ENCODE peak calls at places on chromosomes 4 and X, in seven cellular contexts. D is Calu3, K is fibroblast of lung, C is right lobe of liver, I is GM23338, E is Peyer's patch, O is Caco-2. J is an unnamed sample.

GRCh38 chrX:13376857-13377441 is 57.1 kb upstream of the ATXN3L start:
- DNase-seq in C (no peak), D (no peak), I (no peak), K (peak), O (no peak), E (no peak), J (no peak)

GRCh38 chrX:140057001-140057411 is 91.7 kb upstream of the CXorf66 start:
- DNase-seq in I (peak), C (peak), D (peak), E (peak), K (peak), O (peak), J (peak)

GRCh38 chrX:154486396-154487207 is at the start of gene UBL4A:
- DNase-seq in D (peak), O (peak), K (peak), E (peak), I (peak), C (no peak), J (peak)

GRCh38 chr4:185945238-185945637 is 123.7 kb upstream of the TLR3 start:
- DNase-seq in E (no peak), I (no peak), C (no peak), K (no peak), O (no peak), D (no peak), J (no peak)

GRCh38 chr4:38805530-38806145 is 1.0 kb upstream of the TLR1 start:
- DNase-seq in K (peak), O (no peak), I (no peak), E (peak), C (no peak), D (no peak), J (peak)

GRCh38 chr4:100826067-100826466 is 308.2 kb upstream of the EMCN start:
- DNase-seq in I (no peak), E (no peak), C (no peak), K (no peak), D (no peak), O (no peak), J (no peak)

GRCh38 chrX:17768997-17769396 is 31.7 kb downstream of the SCML1 start:
- DNase-seq in I (no peak), O (no peak), E (no peak), K (no peak), C (no peak), D (no peak), J (no peak)

GRCh38 chr4:87375719-87376291 is 15.2 kb downstream of the HSD17B11 start:
- DNase-seq in E (peak), K (peak), D (no peak), O (peak), C (no peak), I (peak), J (peak)

GRCh38 chrX:38206036-38206435 is 14.6 kb downstream of the SRPX start:
- DNase-seq in C (no peak), I (no peak), E (no peak), O (no peak), K (peak), D (no peak), J (no peak)

GRCh38 chr4:1035510-1035909 is 24.1 kb downstream of the FGFRL1 start:
- DNase-seq in D (peak), C (no peak), K (peak), O (no peak), I (no peak), E (no peak), J (no peak)

GRCh38 chrX:133495464-133496391 is 80.4 kb upstream of the GPC4 start:
- DNase-seq in E (peak), O (no peak), I (peak), D (peak), K (peak), C (no peak), J (no peak)

GRCh38 chr4:25667931-25668557 is 12.4 kb downstream of the SLC34A2 start:
- DNase-seq in K (peak), O (peak), E (no peak), I (peak), D (no peak), C (no peak), J (no peak)

GRCh38 chr4:184163813-184164212 is 53.9 kb downstream of the ENPP6 start:
- DNase-seq in E (peak), O (peak), D (peak), I (peak), C (peak), K (peak), J (no peak)
- TF ChIP-seq CTCF in E (no peak), O (peak), D (peak), I (peak), C (peak), K (peak), J (peak)

DNA sequence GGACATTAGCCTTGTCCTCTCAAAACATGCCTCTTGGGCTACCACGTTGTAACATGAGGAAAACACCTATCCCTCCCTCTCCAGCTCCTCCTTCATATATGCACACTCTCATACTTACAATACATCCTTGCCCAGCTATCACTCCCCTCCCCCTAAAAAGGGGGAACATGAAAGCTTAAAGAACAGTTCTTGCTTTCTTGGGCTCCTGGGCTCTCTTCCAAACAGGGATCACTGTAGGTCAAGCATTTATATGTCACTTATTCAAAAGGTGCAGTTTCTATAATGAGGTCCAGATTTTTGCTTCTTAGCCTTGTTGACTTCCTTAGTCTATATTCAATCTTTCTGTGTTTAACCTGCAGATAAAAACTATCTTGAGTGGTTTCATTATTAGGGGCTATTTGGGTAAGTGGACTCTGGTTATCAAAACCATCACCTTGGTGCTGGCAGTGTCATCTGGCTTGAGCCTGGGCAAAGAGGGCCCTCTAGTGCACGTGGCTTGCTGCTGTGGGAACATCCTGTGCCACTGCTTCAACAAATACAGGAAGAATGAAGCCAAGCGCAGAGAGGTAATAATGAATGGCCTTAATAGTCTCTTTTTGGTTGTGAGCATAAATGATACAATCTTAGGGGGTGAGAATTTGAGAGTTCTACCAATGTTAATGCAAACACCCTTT is 119.4 kb downstream of the AKAP4 start:
- DNase-seq in C (peak), K (no peak), I (peak), E (peak), O (peak), D (peak), J (no peak)
- TF ChIP-seq CTCF in C (peak), K (peak), I (peak), E (no peak), O (no peak), D (no peak), J (peak)

GRCh38 chr4:90540536-90540935 is 413.3 kb downstream of the CCSER1 start:
- DNase-seq in C (no peak), D (no peak), I (no peak), O (no peak), K (no peak), E (no peak), J (no peak)
- TF ChIP-seq CTCF in C (no peak), D (no peak), I (no peak), O (no peak), K (no peak), E (no peak), J (no peak)

GRCh38 chr4:63563288-63564014 is 845.8 kb downstream of the TECRL start:
- DNase-seq in O (no peak), I (peak), C (no peak), D (no peak), E (no peak), K (no peak), J (no peak)
- TF ChIP-seq CTCF in O (no peak), I (peak), C (peak), D (no peak), E (no peak), K (no peak), J (peak)

GRCh38 chrX:46836701-46837542 is at the start of gene RP2:
- DNase-seq in C (peak), E (peak), O (peak), I (peak), K (peak), D (peak), J (peak)
- TF ChIP-seq CTCF in C (no peak), E (no peak), O (no peak), I (no peak), K (no peak), D (no peak), J (no peak)

DNA sequence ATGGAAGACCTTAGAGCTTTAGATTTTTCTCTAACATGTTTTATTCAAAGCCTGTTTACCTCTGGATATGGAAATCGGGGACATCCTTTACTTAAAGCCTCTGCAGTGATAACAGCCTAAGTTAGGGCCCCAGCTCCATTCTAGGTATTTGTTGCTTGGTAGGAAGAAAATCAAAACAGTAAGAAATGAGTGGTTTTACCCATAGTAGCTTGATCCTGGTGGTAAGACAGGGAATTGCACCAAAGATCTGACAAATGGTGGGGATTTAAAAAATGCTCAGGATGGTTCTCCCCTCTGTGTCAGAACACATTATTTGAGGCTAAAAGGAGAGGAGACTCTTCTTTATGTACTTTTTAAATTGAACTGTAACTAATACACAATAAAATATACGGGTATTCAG is 52.4 kb downstream of the AFF2 start:
- DNase-seq in D (no peak), K (no peak), C (no peak), I (peak), E (no peak), O (no peak), J (no peak)
- TF ChIP-seq CTCF in D (peak), K (peak), C (no peak), I (no peak), E (no peak), O (no peak), J (no peak)

J was measured in GM10248.